ENCODE peak calls at places on chromosomes 13 and 19, in nine cellular contexts. V, Q, Z, B, W, D, R, O and A are unnamed samples.

GRCh38 chr13:33183431-33184130 is 102.0 kb downstream of the STARD13 start:
- DNase-seq in V (no peak), Q (no peak), Z (no peak), B (no peak), W (peak), D (no peak), R (no peak), O (no peak), A (no peak)

GRCh38 chr13:51532736-51533197 is 51.5 kb upstream of the WDFY2 start:
- DNase-seq in V (no peak), Q (no peak), Z (peak), B (no peak), W (no peak), D (no peak), R (no peak), O (no peak), A (no peak)

GRCh38 chr19:6238643-6239281 is 41.0 kb downstream of the MLLT1 start:
- DNase-seq in V (no peak), Q (no peak), Z (no peak), B (no peak), W (peak), D (no peak), R (no peak), O (no peak), A (no peak)

GRCh38 chr13:90400372-90400771 is 947.1 kb upstream of the MIR17HG start:
- DNase-seq in V (no peak), Q (no peak), Z (no peak), B (no peak), W (no peak), D (no peak), R (no peak), O (no peak), A (no peak)

GRCh38 chr13:33367931-33368330 is 82.4 kb upstream of the STARD13 start:
- DNase-seq in V (no peak), Q (no peak), Z (peak), B (no peak), W (no peak), D (no peak), R (no peak), O (no peak), A (no peak)

GRCh38 chr19:43726736-43727592 is 11.1 kb downstream of the IRGC start:
- DNase-seq in V (no peak), Q (no peak), Z (peak), B (no peak), W (peak), D (no peak), R (no peak), O (no peak), A (no peak)

GRCh38 chr19:22619932-22620331 is 14.2 kb upstream of the ZNF492 start:
- DNase-seq in V (no peak), Q (no peak), Z (no peak), B (no peak), W (no peak), D (no peak), R (no peak), O (no peak), A (no peak)

GRCh38 chr13:84910423-84910822 is 888.8 kb downstream of the SLITRK6 start:
- DNase-seq in V (no peak), Q (no peak), Z (no peak), B (no peak), W (peak), D (no peak), R (no peak), O (no peak), A (no peak)

GRCh38 chr19:16288544-16288943 is 36.1 kb upstream of the KLF2 start:
- DNase-seq in V (no peak), Q (no peak), Z (peak), B (no peak), W (peak), D (no peak), R (no peak), O (no peak), A (no peak)

GRCh38 chr19:35309481-35310279 is 17.7 kb downstream of the MAG start:
- DNase-seq in V (no peak), Q (no peak), Z (no peak), B (no peak), W (no peak), D (no peak), R (no peak), O (no peak), A (no peak)

GRCh38 chr19:14147797-14148605 is 11.6 kb upstream of the ASF1B start:
- DNase-seq in V (no peak), Q (peak), Z (peak), B (peak), W (peak), D (no peak), R (no peak), O (peak), A (no peak)

GRCh38 chr13:71417205-71417604 is 449.8 kb downstream of the DACH1 start:
- DNase-seq in V (no peak), Q (no peak), Z (no peak), B (no peak), W (peak), D (no peak), R (no peak), O (no peak), A (no peak)

GRCh38 chr19:44803442-44804428 is 5.2 kb upstream of the BCAM start:
- DNase-seq in V (no peak), Q (no peak), Z (no peak), B (no peak), W (no peak), D (no peak), R (no peak), O (no peak), A (no peak)